ENCODE peak calls at places on chromosomes 13 and 19, in six cellular contexts. W is ascending aorta, R is left lung, G is psoas muscle, L is BE2C, X is thoracic aorta. N is an unnamed sample.

GRCh38 chr13:44280461-44280860 is 93.2 kb upstream of the SERP2 start:
- DNase-seq in W (no peak), R (no peak), G (no peak), L (no peak), X (no peak), N (no peak)

GRCh38 chr13:113596321-113597200 is 12.0 kb downstream of the TFDP1 start:
- DNase-seq in W (no peak), R (peak; percentile 70), G (peak; percentile 24), L (no peak), X (no peak), N (no peak)

GRCh38 chr19:2139385-2140192 is 11.8 kb downstream of the AP3D1 start:
- DNase-seq in W (no peak), R (no peak), G (no peak), L (no peak), X (no peak), N (no peak)

GRCh38 chr13:113452942-113453901 is at the start of gene ADPRHL1:
- DNase-seq in W (no peak), R (no peak), G (peak; percentile 91), L (peak; percentile 57), X (no peak), N (no peak)

GRCh38 chr13:63435668-63436275 is 2020.1 kb upstream of the PCDH20 start:
- DNase-seq in W (no peak), R (no peak), G (no peak), L (no peak), X (no peak), N (peak; percentile 99)

GRCh38 chr13:95641961-95642621 is 2.4 kb downstream of the DZIP1 start:
- DNase-seq in W (no peak), R (peak; percentile 86), G (peak; percentile 58), L (peak; percentile 76), X (no peak), N (no peak)

GRCh38 chr13:29589967-29590366 is 5.5 kb downstream of the SLC7A1 start:
- DNase-seq in W (no peak), R (no peak), G (no peak), L (peak; percentile 51), X (no peak), N (no peak)

GRCh38 chr13:69092615-69093322 is 1014.9 kb upstream of the ATXN8OS start:
- DNase-seq in W (no peak), R (no peak), G (no peak), L (no peak), X (no peak), N (no peak)

GRCh38 chr19:19338082-19338481 is 17.5 kb downstream of the MAU2 start:
- DNase-seq in W (no peak), R (no peak), G (no peak), L (no peak), X (no peak), N (no peak)

GRCh38 chr19:51986309-51987291 is at the start of gene ZNF350:
- DNase-seq in W (peak; percentile 78), R (peak; percentile 92), G (peak; percentile 93), L (peak; percentile 84), X (peak; percentile 85), N (peak; percentile 81)

GRCh38 chr19:50387868-50388245 is 3.7 kb downstream of the POLD1 start:
- DNase-seq in W (no peak), R (no peak), G (no peak), L (no peak), X (no peak), N (no peak)

GRCh38 chr13:78820541-78820940 is 161.6 kb upstream of the OBI1 start:
- DNase-seq in W (no peak), R (no peak), G (no peak), L (no peak), X (no peak), N (no peak)

GRCh38 chr19:6519289-6519688 is 11.5 kb upstream of the TNFSF9 start:
- DNase-seq in W (no peak), R (no peak), G (no peak), L (no peak), X (no peak), N (peak; percentile 35)

GRCh38 chr19:40542197-40542859 is 34.3 kb upstream of the SHKBP1 start:
- DNase-seq in W (no peak), R (no peak), G (peak; percentile 80), L (peak; percentile 98), X (peak; percentile 26), N (no peak)

GRCh38 chr13:49444517-49445395 is 682 bp downstream of the SETDB2 start:
- DNase-seq in W (no peak), R (no peak), G (no peak), L (no peak), X (no peak), N (peak; percentile 51)

GRCh38 chr19:39332293-39332692 is 3.5 kb downstream of the GMFG start:
- DNase-seq in W (no peak), R (no peak), G (no peak), L (no peak), X (no peak), N (no peak)

GRCh38 chr19:39335168-39335567 is 675 bp downstream of the GMFG start:
- DNase-seq in W (no peak), R (no peak), G (no peak), L (no peak), X (no peak), N (no peak)

GRCh38 chr19:39336483-39336882 is 640 bp upstream of the GMFG start:
- DNase-seq in W (no peak), R (no peak), G (no peak), L (no peak), X (no peak), N (no peak)

GRCh38 chr19:39333507-39333906 is 2.3 kb downstream of the GMFG start:
- DNase-seq in W (no peak), R (no peak), G (no peak), L (no peak), X (no peak), N (no peak)

DNA sequence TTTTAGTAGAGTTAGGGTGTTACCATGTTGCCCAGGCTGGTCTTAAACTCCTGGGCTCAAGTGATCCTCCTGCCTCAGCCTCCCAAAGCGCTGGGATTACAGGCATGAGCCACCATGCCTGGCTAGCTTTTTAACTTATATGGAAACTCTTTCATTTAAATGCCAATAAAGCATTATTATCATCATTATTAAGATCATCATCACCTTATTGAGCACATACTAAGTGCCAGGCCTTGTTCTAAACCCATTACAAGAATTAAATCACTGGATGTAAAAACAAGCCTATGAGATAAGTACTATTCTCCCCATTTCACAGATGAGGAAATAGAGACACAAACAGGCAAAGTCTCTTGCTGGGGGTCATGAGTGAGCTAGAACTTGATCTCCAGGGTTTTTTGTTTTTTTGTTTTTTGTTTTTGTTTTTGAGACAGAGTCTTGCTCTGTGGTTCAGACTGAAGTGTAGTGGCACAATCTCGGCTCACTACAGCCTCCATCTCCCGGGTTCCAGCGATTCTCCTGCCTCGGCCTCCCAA is 1.3 kb downstream of the GMFG start:
- DNase-seq in W (no peak), R (no peak), G (no peak), L (no peak), X (no peak), N (no peak)
- H3K4me3 ChIP-seq in W (no peak overlapping the region), R (peak overlapping the region; percentile 76), G (peak overlapping the region; percentile 52), L (no peak overlapping the region), X (peak overlapping the region; percentile 68), N (no peak overlapping the region)

GRCh38 chr13:32165791-32166190 is 134.2 kb downstream of the FRY start:
- DNase-seq in W (no peak), R (no peak), G (no peak), L (no peak), X (no peak), N (no peak)

GRCh38 chr13:32164622-32165268 is 133.2 kb downstream of the FRY start:
- DNase-seq in W (no peak), R (no peak), G (no peak), L (peak; percentile 73), X (no peak), N (no peak)

GRCh38 chr13:32170841-32171240 is 139.3 kb downstream of the FRY start:
- DNase-seq in W (no peak), R (no peak), G (no peak), L (no peak), X (no peak), N (no peak)

GRCh38 chr13:32168136-32168535 is 136.6 kb downstream of the FRY start:
- DNase-seq in W (no peak), R (no peak), G (no peak), L (no peak), X (no peak), N (no peak)
- H3K36me3 ChIP-seq in W (peaks cover 8% of the 10 kb centered on the region), R (peaks cover 7% of the 10 kb centered on the region), G (peaks cover 38% of the 10 kb centered on the region), L (peaks cover 7% of the 10 kb centered on the region), X (peaks cover 11% of the 10 kb centered on the region), N (peaks cover 7% of the 10 kb centered on the region)

DNA sequence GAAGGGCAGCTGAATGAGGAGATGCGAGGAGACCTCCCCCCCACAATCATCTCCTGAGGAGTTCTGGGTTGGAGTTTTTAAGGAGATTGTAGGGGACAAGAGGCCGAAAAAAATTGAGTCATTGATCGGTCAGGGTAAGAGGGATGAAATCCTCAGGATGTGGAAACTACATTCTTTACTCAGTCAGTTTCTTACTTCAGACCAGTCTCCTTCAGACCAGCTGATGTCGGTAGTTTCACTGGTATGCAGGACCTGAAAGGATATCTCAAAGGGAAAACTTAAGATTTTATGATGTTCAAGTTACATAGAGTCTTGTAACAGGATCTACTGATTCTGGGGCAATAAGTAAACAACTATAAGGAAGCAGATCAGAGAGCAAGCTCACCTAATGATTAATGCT is 51.7 kb upstream of the RFXAP start:
- DNase-seq in W (no peak), R (no peak), G (no peak), L (no peak), X (no peak), N (no peak)
- TF ChIP-seq CTCF in W (no peak), R (no peak), G (no peak), L (no peak), X (no peak), N (no peak)

GRCh38 chr19:44005968-44006367 is 3.2 kb downstream of the ZNF230 start:
- DNase-seq in W (no peak), R (no peak), G (no peak), L (no peak), X (no peak), N (no peak)

GRCh38 chr19:44007473-44007872 is 4.7 kb downstream of the ZNF230 start:
- DNase-seq in W (no peak), R (no peak), G (no peak), L (no peak), X (no peak), N (no peak)

GRCh38 chr19:44010468-44010867 is 7.7 kb downstream of the ZNF230 start:
- DNase-seq in W (no peak), R (no peak), G (no peak), L (no peak), X (no peak), N (no peak)
- H3K4me3 ChIP-seq in W (no peak overlapping the region), R (no peak overlapping the region), G (no peak overlapping the region), L (no peak overlapping the region), X (peak overlapping the region; percentile 18), N (no peak overlapping the region)

N was measured in BJ.